ENCODE peak calls at places on chromosomes 3 and 15, in ten cellular contexts. K, C, D, P, I, W, L, E, F and J are unnamed samples.

GRCh38 chr3:79724206-79724605 is 43.6 kb downstream of the ROBO1 start:
- DNase-seq in K (no peak), C (no peak), D (no peak), P (peak), I (no peak), W (no peak), L (no peak), E (no peak), F (peak), J (no peak)

GRCh38 chr3:5144316-5144994 is 22.4 kb downstream of the ARL8B start:
- DNase-seq in K (no peak), C (no peak), D (peak), P (no peak), I (peak), W (no peak), L (no peak), E (no peak), F (no peak), J (no peak)

GRCh38 chr3:53570709-53571108 is 76.3 kb downstream of the CACNA1D start:
- DNase-seq in K (no peak), C (peak), D (peak), P (no peak), I (peak), W (no peak), L (no peak), E (no peak), F (no peak), J (no peak)

GRCh38 chr3:48402907-48403306 is 27.0 kb downstream of the PLXNB1 start:
- DNase-seq in K (no peak), C (no peak), D (no peak), P (no peak), I (no peak), W (no peak), L (no peak), E (peak), F (no peak), J (no peak)

GRCh38 chr3:66722675-66723074 is 221.9 kb upstream of the LRIG1 start:
- DNase-seq in K (peak), C (peak), D (peak), P (no peak), I (no peak), W (peak), L (no peak), E (no peak), F (no peak), J (no peak)

GRCh38 chr15:90351479-90352108 is 490 bp upstream of the ZNF774 start:
- DNase-seq in K (no peak), C (no peak), D (no peak), P (no peak), I (no peak), W (no peak), L (no peak), E (peak), F (peak), J (no peak)

GRCh38 chr15:65082303-65082958 is 5.9 kb downstream of the KBTBD13 start:
- DNase-seq in K (no peak), C (no peak), D (peak), P (peak), I (peak), W (no peak), L (no peak), E (no peak), F (peak), J (no peak)

GRCh38 chr15:25859838-25860645 is 3.1 kb downstream of the ATP10A start:
- DNase-seq in K (no peak), C (no peak), D (no peak), P (no peak), I (no peak), W (peak), L (no peak), E (no peak), F (no peak), J (no peak)

GRCh38 chr15:73352082-73352481 is 16.7 kb downstream of the HCN4 start:
- DNase-seq in K (no peak), C (peak), D (no peak), P (no peak), I (no peak), W (no peak), L (no peak), E (no peak), F (no peak), J (no peak)

GRCh38 chr3:119602676-119603075 is 5.0 kb downstream of the PLA1A start:
- DNase-seq in K (no peak), C (no peak), D (no peak), P (no peak), I (no peak), W (no peak), L (no peak), E (no peak), F (no peak), J (no peak)

GRCh38 chr3:197847866-197848401 is 56.9 kb downstream of the LRCH3 start:
- DNase-seq in K (no peak), C (no peak), D (no peak), P (no peak), I (no peak), W (no peak), L (no peak), E (peak), F (no peak), J (peak)

GRCh38 chr3:41404601-41405000 is 205.3 kb downstream of the CTNNB1 start:
- DNase-seq in K (no peak), C (no peak), D (peak), P (no peak), I (no peak), W (no peak), L (peak), E (no peak), F (no peak), J (no peak)

GRCh38 chr3:128112406-128112968 is 11.1 kb downstream of the RUVBL1 start:
- DNase-seq in K (peak), C (peak), D (peak), P (no peak), I (no peak), W (no peak), L (peak), E (no peak), F (no peak), J (no peak)

GRCh38 chr3:134197681-134198261 is 52.9 kb downstream of the RYK start:
- DNase-seq in K (peak), C (peak), D (peak), P (no peak), I (peak), W (no peak), L (peak), E (peak), F (no peak), J (peak)

GRCh38 chr3:66312039-66312438 is 91.2 kb downstream of the SLC25A26 start:
- DNase-seq in K (no peak), C (no peak), D (no peak), P (no peak), I (no peak), W (no peak), L (no peak), E (no peak), F (no peak), J (no peak)

GRCh38 chr3:42402394-42403100 is 7.9 kb downstream of the LYZL4 start:
- DNase-seq in K (no peak), C (no peak), D (no peak), P (no peak), I (no peak), W (no peak), L (no peak), E (no peak), F (no peak), J (no peak)

GRCh38 chr3:180913582-180914404 is 1.3 kb downstream of the FXR1 start:
- DNase-seq in K (no peak), C (peak), D (no peak), P (no peak), I (no peak), W (no peak), L (no peak), E (no peak), F (no peak), J (no peak)

GRCh38 chr3:160134964-160135363 is 90.3 kb upstream of the C3orf80 start:
- DNase-seq in K (peak), C (peak), D (peak), P (no peak), I (no peak), W (no peak), L (no peak), E (no peak), F (no peak), J (no peak)

GRCh38 chr15:33699691-33700447 is 268.4 kb upstream of the CHRM5 start:
- DNase-seq in K (no peak), C (no peak), D (peak), P (no peak), I (no peak), W (no peak), L (no peak), E (no peak), F (no peak), J (no peak)

GRCh38 chr15:79068790-79069189 is 21.8 kb downstream of the RASGRF1 start:
- DNase-seq in K (no peak), C (no peak), D (no peak), P (no peak), I (no peak), W (no peak), L (no peak), E (no peak), F (no peak), J (no peak)

GRCh38 chr3:112086018-112086854 is at the start of gene C3orf52:
- DNase-seq in K (no peak), C (peak), D (peak), P (peak), I (peak), W (peak), L (peak), E (peak), F (peak), J (peak)

GRCh38 chr15:74134387-74135027 is 4.1 kb downstream of the ISLR2 start:
- DNase-seq in K (no peak), C (no peak), D (peak), P (peak), I (peak), W (no peak), L (no peak), E (peak), F (peak), J (peak)

GRCh38 chr3:141860766-141861513 is 15.5 kb upstream of the ATP1B3 start:
- DNase-seq in K (no peak), C (peak), D (no peak), P (no peak), I (no peak), W (no peak), L (no peak), E (no peak), F (no peak), J (no peak)

DNA sequence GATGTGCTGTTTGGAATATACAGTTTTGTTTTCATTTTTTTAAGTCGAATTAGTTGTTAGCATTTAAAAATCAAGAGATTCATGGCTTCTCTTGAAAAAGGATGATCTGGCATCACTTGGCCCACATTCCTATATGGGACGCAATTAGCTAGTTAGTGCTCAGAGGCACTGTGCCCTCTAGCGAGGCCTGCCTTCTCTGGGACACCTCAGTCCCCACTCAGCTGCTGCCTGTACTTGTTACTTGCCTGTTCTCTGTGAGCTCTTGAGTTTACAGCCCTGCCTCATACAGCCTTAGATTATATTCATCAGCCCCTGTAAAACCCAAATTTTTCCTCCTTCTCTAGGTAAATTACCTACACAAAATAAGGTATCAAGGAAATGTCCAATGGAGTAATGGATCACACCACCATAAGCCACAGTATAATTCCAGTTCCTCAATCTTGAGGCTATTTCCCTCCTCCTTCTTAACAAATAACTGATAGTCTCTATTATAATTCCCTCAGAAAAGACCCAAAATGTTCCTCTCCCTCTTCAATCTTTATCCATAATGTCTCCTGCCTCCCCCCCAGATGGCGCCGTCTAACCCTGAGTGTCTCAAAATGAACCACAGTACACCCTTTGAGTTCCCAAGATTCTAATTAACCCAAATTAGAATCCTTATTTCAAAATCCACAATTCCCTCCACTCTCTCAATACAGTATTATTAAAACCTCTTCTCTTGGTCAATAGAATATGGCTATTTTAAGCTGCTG is 2.7 kb downstream of the ZMAT3 start:
- DNase-seq in K (no peak), C (no peak), D (peak), P (no peak), I (peak), W (no peak), L (no peak), E (no peak), F (no peak), J (peak)
- TF ChIP-seq CTCF in K (peak), C (peak), D (peak), P (peak), I (peak), W (no peak), L (peak), E (no peak), F (no peak), J (peak)

DNA sequence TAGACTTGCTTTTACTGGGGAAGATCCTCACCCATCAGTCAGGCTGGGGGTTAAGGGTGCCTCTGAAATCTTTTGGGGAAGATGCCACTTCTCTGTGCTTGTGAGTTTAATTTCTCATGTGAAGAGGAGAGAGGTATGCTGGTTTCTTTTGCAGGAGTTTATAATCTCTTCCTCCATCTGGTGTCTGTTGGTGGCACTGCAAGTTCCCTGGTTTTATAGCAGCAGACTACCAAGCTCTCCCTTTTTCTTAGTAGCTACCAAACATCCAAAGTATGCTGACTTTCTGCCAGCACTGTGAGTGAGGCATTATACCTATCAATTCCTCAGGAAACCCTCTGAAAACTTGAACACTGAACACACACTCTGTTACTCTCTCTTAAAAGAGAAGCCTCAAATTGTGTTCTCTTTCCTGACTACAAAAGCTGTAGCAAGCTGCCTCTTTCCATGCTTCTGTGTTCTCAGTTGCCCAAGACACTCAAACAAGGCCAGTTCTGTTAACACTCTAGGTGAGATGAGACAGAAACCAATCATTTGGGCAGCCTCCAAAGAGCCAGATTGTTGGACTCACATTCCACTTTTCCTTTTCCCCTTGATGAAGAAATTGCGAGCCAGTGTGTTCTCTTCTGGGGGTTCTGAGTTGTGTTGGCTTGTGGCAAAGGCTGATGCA is 299.5 kb downstream of the GAP43 start:
- DNase-seq in K (peak), C (peak), D (peak), P (peak), I (peak), W (no peak), L (peak), E (no peak), F (peak), J (no peak)
- TF ChIP-seq CTCF in K (peak), C (peak), D (peak), P (peak), I (peak), W (no peak), L (peak), E (no peak), F (peak), J (peak)

GRCh38 chr3:125202197-125202596 is 10.4 kb downstream of the SLC12A8 start:
- DNase-seq in K (no peak), C (no peak), D (peak), P (no peak), I (no peak), W (no peak), L (no peak), E (peak), F (peak), J (peak)
- TF ChIP-seq CTCF in K (peak), C (no peak), D (no peak), P (peak), I (no peak), W (no peak), L (peak), E (no peak), F (no peak), J (peak)

GRCh38 chr3:62368705-62369475 is 4.5 kb downstream of the FEZF2 start:
- DNase-seq in K (no peak), C (no peak), D (peak), P (peak), I (no peak), W (no peak), L (no peak), E (no peak), F (peak), J (no peak)
- TF ChIP-seq CTCF in K (no peak), C (no peak), D (no peak), P (peak), I (no peak), W (no peak), L (peak), E (no peak), F (no peak), J (no peak)

GRCh38 chr3:21670386-21670785 is 80.6 kb downstream of the ZNF385D start:
- DNase-seq in K (no peak), C (no peak), D (no peak), P (no peak), I (no peak), W (no peak), L (no peak), E (no peak), F (no peak), J (no peak)
- TF ChIP-seq CTCF in K (no peak), C (no peak), D (no peak), P (no peak), I (no peak), W (no peak), L (no peak), E (no peak), F (no peak), J (no peak)

DNA sequence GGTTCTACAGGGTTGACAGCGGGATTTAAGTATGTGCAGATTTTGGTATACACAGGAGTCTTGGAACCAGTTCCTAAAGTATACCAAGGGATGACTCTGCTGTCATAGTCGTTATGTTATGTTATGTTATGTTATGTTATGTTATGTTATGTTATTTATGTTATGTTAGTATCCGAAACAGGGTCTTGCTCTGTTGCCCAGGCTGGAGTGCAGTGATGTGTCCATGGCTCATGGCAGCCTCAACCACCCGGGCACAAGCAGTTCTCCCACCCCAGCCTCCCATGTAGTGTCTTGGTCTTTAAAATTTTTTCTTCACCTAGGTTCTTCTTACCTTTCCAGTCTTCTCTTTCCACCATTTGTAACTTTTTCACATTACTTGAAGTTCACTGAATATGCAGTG is 21.7 kb downstream of the PPP4R2 start:
- DNase-seq in K (no peak), C (no peak), D (no peak), P (no peak), I (no peak), W (no peak), L (no peak), E (no peak), F (no peak), J (no peak)
- TF ChIP-seq CTCF in K (no peak), C (no peak), D (no peak), P (no peak), I (no peak), W (no peak), L (no peak), E (no peak), F (no peak), J (no peak)

GRCh38 chr15:40894689-40895308 is 549 bp downstream of the VPS18 start:
- DNase-seq in K (no peak), C (peak), D (peak), P (peak), I (peak), W (no peak), L (peak), E (peak), F (peak), J (peak)
- TF ChIP-seq CTCF in K (peak), C (peak), D (peak), P (peak), I (peak), W (no peak), L (peak), E (no peak), F (no peak), J (peak)